ENCODE peak calls at places on chromosomes 13 and 19, in five cellular contexts. N is HCT116, Z is HepG2, V is K562, H is H1. Q is an unnamed sample. For H3K9me3, the result is how much of the 10 kb centered on the place peaks cover.

GRCh38 chr13:98174321-98174720 is 2.7 kb downstream of the RNF113B start:
- DNase-seq in N (no peak), Z (no peak), V (no peak), H (no peak), Q (no peak)

GRCh38 chr19:11322269-11323024 is 17.0 kb downstream of the RAB3D start:
- DNase-seq in N (no peak), Z (no peak), V (no peak), H (no peak), Q (no peak)

GRCh38 chr13:52852444-52852843 is 4.0 kb upstream of the PCDH8 start:
- DNase-seq in N (no peak), Z (no peak), V (no peak), H (no peak), Q (no peak)

GRCh38 chr13:70171151-70171550 is 62.9 kb upstream of the KLHL1 start:
- DNase-seq in N (no peak), Z (no peak), V (no peak), H (no peak), Q (no peak)

GRCh38 chr13:54536112-54536511 is 1507.5 kb downstream of the OLFM4 start:
- DNase-seq in N (no peak), Z (no peak), V (no peak), H (no peak), Q (no peak)

GRCh38 chr19:7862413-7862951 is 11.7 kb downstream of the PRR36 start:
- DNase-seq in N (peak), Z (no peak), V (peak), H (peak), Q (peak)

GRCh38 chr19:50276370-50277063 is 52.7 kb downstream of the KCNC3 start:
- DNase-seq in N (no peak), Z (no peak), V (peak), H (no peak), Q (no peak)

GRCh38 chr13:66965146-66965545 is 265.0 kb downstream of the PCDH9 start:
- DNase-seq in N (no peak), Z (no peak), V (no peak), H (no peak), Q (no peak)

GRCh38 chr19:3001235-3001800 is 24.0 kb downstream of the TLE6 start:
- DNase-seq in N (no peak), Z (no peak), V (no peak), H (no peak), Q (no peak)

GRCh38 chr19:18304496-18305312 is 18.2 kb downstream of the LSM4 start:
- DNase-seq in N (no peak), Z (peak), V (peak), H (no peak), Q (no peak)

GRCh38 chr19:12896460-12896859 is 5.5 kb downstream of the GCDH start:
- DNase-seq in N (no peak), Z (no peak), V (no peak), H (no peak), Q (no peak)

GRCh38 chr13:90732049-90732448 is 615.4 kb upstream of the MIR17HG start:
- DNase-seq in N (no peak), Z (peak), V (no peak), H (peak), Q (no peak)

GRCh38 chr19:36213793-36214387 is 575 bp downstream of the ZNF565 start:
- DNase-seq in N (no peak), Z (no peak), V (no peak), H (no peak), Q (no peak)

DNA sequence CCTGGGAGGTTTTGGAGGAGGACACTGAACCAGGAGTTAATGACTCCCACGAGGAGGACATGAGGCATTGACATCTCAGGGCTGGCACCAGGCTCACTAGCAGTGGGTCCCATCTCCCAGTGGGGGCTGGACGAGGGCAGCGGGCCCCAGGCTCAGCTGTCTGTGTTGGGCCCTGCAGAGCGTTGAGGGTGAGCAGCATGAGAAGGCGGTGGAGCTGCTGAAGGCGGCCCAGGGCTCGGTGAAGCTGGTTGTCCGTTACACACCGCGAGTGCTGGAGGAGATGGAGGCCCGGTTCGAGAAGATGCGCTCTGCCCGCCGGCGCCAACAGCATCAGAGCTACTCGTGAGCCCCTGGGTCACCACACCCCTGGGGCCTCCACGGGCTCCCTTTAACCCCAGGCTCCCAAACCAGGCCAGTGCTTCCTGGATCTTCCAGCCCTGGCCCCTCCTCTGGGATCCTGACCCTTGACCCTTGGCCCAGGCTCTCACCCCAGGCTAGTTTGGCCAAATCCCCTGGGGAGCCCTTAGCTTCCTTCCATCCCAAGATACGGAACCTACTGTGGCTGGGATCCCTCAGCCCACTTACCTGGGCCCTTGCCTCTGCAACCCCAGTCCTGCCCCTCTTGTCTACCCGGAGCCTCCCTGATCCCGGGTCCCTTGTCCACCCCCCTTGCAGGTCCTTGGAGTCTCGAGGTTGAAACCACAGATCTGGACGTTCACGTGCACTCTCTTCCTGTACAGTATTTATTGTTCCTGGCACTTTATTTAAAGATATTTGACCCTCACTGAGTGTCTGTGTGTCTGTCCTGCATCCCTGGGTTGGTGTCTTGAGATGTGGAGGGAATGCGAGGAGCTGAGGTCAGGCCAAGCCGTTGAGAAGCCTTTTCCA is 1.0 kb downstream of the C19orf73 start:
- DNase-seq in N (no peak), Z (no peak), V (no peak), H (no peak), Q (no peak)
- H3K4me3 ChIP-seq in N (peak), Z (peak), V (peak), H (peak), Q (peak)

DNA sequence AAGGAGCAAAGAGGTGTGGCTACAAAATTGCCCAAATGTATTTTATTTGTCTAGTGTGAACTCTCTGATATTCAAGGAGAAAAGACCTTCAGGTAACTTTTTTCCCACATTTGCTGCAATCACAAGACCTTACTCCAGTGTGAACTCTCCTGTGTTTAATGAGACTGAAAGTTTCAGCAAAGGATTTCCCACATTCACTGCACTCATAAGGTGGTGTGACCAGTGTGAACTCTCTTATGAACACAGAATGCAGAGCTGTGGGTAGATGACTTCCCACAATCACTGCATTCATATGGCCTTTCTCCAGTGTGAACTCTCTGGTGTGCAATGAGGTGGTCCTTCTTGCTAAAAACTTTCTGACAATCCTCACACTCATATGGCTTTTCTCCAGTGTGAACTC is 16.4 kb downstream of the ZNF814 start:
- DNase-seq in N (no peak), Z (no peak), V (no peak), H (no peak), Q (no peak)
- H3K9me3 ChIP-seq in N (under half), Z (under half), V (under half), H (half or more), Q (under half)

DNA sequence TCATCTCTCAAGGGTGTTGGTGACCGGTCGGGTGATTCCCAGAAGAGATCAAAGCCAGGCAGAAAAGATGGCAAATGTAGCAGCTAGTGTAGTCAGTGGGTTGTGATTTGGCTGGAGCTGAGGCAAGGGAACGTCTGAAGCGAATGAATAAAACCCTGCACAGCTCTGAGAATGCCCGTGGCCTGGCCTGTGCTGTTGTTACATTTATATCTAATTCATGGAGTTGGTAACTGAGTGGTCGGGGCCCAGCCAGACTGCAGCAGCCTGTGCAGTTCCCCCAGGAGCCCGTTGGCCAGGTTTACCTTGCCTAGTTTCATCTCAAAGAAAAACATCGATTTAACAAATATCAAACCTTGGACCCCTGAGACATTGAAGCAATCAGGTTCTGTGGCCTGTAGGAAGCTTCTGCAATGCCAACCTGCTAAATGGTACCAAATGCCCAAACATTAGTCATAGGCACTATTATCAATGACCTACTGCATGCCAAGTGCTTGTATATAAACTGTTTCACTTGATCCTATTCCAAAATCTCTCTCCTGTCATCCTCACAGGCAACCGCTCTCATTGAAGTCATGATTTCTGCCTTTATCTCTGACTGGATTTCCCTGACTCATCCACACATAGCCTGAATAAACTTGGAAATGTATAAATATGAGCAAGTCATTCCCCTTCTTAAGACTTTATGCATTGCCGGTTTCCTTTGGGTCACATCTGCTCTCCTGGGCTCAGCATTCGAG is 153.6 kb upstream of the SERP2 start:
- DNase-seq in N (no peak), Z (no peak), V (no peak), H (no peak), Q (no peak)
- TF ChIP-seq ZNF274 in N (no peak), Z (no peak), V (no peak), H (no peak), Q (no peak)

GRCh38 chr13:34344761-34345600 is 527.0 kb downstream of the RFC3 start:
- DNase-seq in N (no peak), Z (no peak), V (no peak), H (no peak), Q (no peak)
- H3K4me3 ChIP-seq in N (no peak), Z (no peak), V (no peak), H (no peak), Q (no peak)

DNA sequence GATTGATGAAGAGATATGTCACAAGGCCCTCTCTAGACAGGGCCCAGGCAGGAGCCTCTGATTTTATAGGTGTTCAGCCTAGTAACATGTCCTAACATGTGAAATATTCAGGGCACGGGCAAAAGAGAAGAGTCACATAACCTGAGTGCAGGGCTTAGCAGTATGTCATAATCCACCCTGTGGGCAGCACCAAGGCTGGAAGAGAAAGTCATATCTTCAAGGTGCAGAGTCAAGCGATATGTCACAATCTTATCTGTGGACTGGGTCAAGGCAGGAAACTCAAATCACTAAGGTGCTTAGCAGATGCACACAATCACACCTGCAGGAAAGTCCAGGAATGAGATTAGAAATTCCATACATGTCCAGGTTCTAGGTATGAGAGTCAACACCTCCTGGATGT is 51.5 kb upstream of the ZNF728 start:
- DNase-seq in N (no peak), Z (no peak), V (no peak), H (no peak), Q (no peak)
- H3K9me3 ChIP-seq in N (under half), Z (half or more), V (under half), H (half or more), Q (under half)

GRCh38 chr19:15810335-15810734 is 5.1 kb downstream of the OR10H1 start:
- DNase-seq in N (no peak), Z (peak), V (peak), H (no peak), Q (no peak)
- TF ChIP-seq ZNF274 in N (no peak), Z (no peak), V (no peak), H (no peak), Q (no peak)

GRCh38 chr19:45972081-45972943 is 1.4 kb downstream of the NOVA2 start:
- DNase-seq in N (no peak), Z (no peak), V (no peak), H (peak), Q (no peak)
- H3K4me3 ChIP-seq in N (no peak), Z (no peak), V (no peak), H (peak), Q (no peak)